ENCODE peak calls at places on chromosomes 12 and 14, in ten cellular contexts. One of them, this sample, is unnamed.

GRCh38 chr12:124754949-124755800 is 108.5 kb downstream of the SCARB1 start:
- DNase-seq in CD8-positive, alpha-beta T cell: no peak
- DNase-seq in heart left ventricle: peak
- DNase-seq in right cardiac atrium: peak
- DNase-seq in CD8-positive, alpha-beta memory T cell: no peak
- DNase-seq in endodermal cell: no peak
- DNase-seq in effector memory CD4-positive, alpha-beta T cell: no peak
- DNase-seq in dorsolateral prefrontal cortex: peak
- DNase-seq in cardiac muscle cell: peak
- DNase-seq in naive thymus-derived CD4-positive, alpha-beta T cell: no peak
- DNase-seq in this sample: peak

GRCh38 chr12:48388938-48389337 is 38.2 kb upstream of the ZNF641 start:
- DNase-seq in CD8-positive, alpha-beta T cell: no peak
- DNase-seq in heart left ventricle: no peak
- DNase-seq in right cardiac atrium: no peak
- DNase-seq in CD8-positive, alpha-beta memory T cell: no peak
- DNase-seq in endodermal cell: no peak
- DNase-seq in effector memory CD4-positive, alpha-beta T cell: no peak
- DNase-seq in dorsolateral prefrontal cortex: no peak
- DNase-seq in cardiac muscle cell: peak
- DNase-seq in naive thymus-derived CD4-positive, alpha-beta T cell: no peak
- DNase-seq in this sample: no peak

GRCh38 chr12:132471011-132471857 is 18.7 kb upstream of the FBRSL1 start:
- DNase-seq in CD8-positive, alpha-beta T cell: no peak
- DNase-seq in heart left ventricle: no peak
- DNase-seq in right cardiac atrium: peak
- DNase-seq in CD8-positive, alpha-beta memory T cell: no peak
- DNase-seq in endodermal cell: no peak
- DNase-seq in effector memory CD4-positive, alpha-beta T cell: no peak
- DNase-seq in dorsolateral prefrontal cortex: no peak
- DNase-seq in cardiac muscle cell: no peak
- DNase-seq in naive thymus-derived CD4-positive, alpha-beta T cell: no peak
- DNase-seq in this sample: no peak

GRCh38 chr12:43208627-43209026 is 343.4 kb downstream of the ADAMTS20 start:
- DNase-seq in CD8-positive, alpha-beta T cell: no peak
- DNase-seq in heart left ventricle: peak
- DNase-seq in right cardiac atrium: no peak
- DNase-seq in CD8-positive, alpha-beta memory T cell: no peak
- DNase-seq in endodermal cell: no peak
- DNase-seq in effector memory CD4-positive, alpha-beta T cell: no peak
- DNase-seq in dorsolateral prefrontal cortex: no peak
- DNase-seq in cardiac muscle cell: no peak
- DNase-seq in naive thymus-derived CD4-positive, alpha-beta T cell: no peak
- DNase-seq in this sample: no peak

GRCh38 chr12:94404854-94405253 is 54.8 kb downstream of the CEP83 start:
- DNase-seq in CD8-positive, alpha-beta T cell: no peak
- DNase-seq in heart left ventricle: no peak
- DNase-seq in right cardiac atrium: no peak
- DNase-seq in CD8-positive, alpha-beta memory T cell: no peak
- DNase-seq in endodermal cell: no peak
- DNase-seq in effector memory CD4-positive, alpha-beta T cell: no peak
- DNase-seq in dorsolateral prefrontal cortex: no peak
- DNase-seq in cardiac muscle cell: no peak
- DNase-seq in naive thymus-derived CD4-positive, alpha-beta T cell: no peak
- DNase-seq in this sample: no peak

GRCh38 chr14:65832431-65833253 is 420.1 kb downstream of the FUT8 start:
- DNase-seq in CD8-positive, alpha-beta T cell: no peak
- DNase-seq in heart left ventricle: no peak
- DNase-seq in right cardiac atrium: no peak
- DNase-seq in CD8-positive, alpha-beta memory T cell: no peak
- DNase-seq in endodermal cell: peak
- DNase-seq in effector memory CD4-positive, alpha-beta T cell: no peak
- DNase-seq in dorsolateral prefrontal cortex: no peak
- DNase-seq in cardiac muscle cell: peak
- DNase-seq in naive thymus-derived CD4-positive, alpha-beta T cell: no peak
- DNase-seq in this sample: no peak

GRCh38 chr12:31832740-31833540 is 104.1 kb upstream of the AMN1 start:
- DNase-seq in CD8-positive, alpha-beta T cell: peak
- DNase-seq in heart left ventricle: peak
- DNase-seq in right cardiac atrium: no peak
- DNase-seq in CD8-positive, alpha-beta memory T cell: peak
- DNase-seq in endodermal cell: no peak
- DNase-seq in effector memory CD4-positive, alpha-beta T cell: peak
- DNase-seq in dorsolateral prefrontal cortex: no peak
- DNase-seq in cardiac muscle cell: no peak
- DNase-seq in naive thymus-derived CD4-positive, alpha-beta T cell: peak
- DNase-seq in this sample: no peak

GRCh38 chr14:21098134-21098891 is at the start of gene ZNF219:
- DNase-seq in CD8-positive, alpha-beta T cell: no peak
- DNase-seq in heart left ventricle: peak
- DNase-seq in right cardiac atrium: peak
- DNase-seq in CD8-positive, alpha-beta memory T cell: peak
- DNase-seq in endodermal cell: peak
- DNase-seq in effector memory CD4-positive, alpha-beta T cell: peak
- DNase-seq in dorsolateral prefrontal cortex: no peak
- DNase-seq in cardiac muscle cell: peak
- DNase-seq in naive thymus-derived CD4-positive, alpha-beta T cell: peak
- DNase-seq in this sample: peak

GRCh38 chr12:84950971-84951546 is 38.5 kb upstream of the SLC6A15 start:
- DNase-seq in CD8-positive, alpha-beta T cell: no peak
- DNase-seq in heart left ventricle: no peak
- DNase-seq in right cardiac atrium: no peak
- DNase-seq in CD8-positive, alpha-beta memory T cell: no peak
- DNase-seq in endodermal cell: no peak
- DNase-seq in effector memory CD4-positive, alpha-beta T cell: no peak
- DNase-seq in dorsolateral prefrontal cortex: no peak
- DNase-seq in cardiac muscle cell: no peak
- DNase-seq in naive thymus-derived CD4-positive, alpha-beta T cell: no peak
- DNase-seq in this sample: no peak

GRCh38 chr12:124747426-124748161 is 116.1 kb downstream of the SCARB1 start:
- DNase-seq in CD8-positive, alpha-beta T cell: no peak
- DNase-seq in heart left ventricle: no peak
- DNase-seq in right cardiac atrium: no peak
- DNase-seq in CD8-positive, alpha-beta memory T cell: no peak
- DNase-seq in endodermal cell: peak
- DNase-seq in effector memory CD4-positive, alpha-beta T cell: no peak
- DNase-seq in dorsolateral prefrontal cortex: no peak
- DNase-seq in cardiac muscle cell: peak
- DNase-seq in naive thymus-derived CD4-positive, alpha-beta T cell: no peak
- DNase-seq in this sample: no peak

GRCh38 chr14:87522575-87522974 is 470.4 kb downstream of the GALC start:
- DNase-seq in CD8-positive, alpha-beta T cell: no peak
- DNase-seq in heart left ventricle: no peak
- DNase-seq in right cardiac atrium: no peak
- DNase-seq in CD8-positive, alpha-beta memory T cell: no peak
- DNase-seq in endodermal cell: peak
- DNase-seq in effector memory CD4-positive, alpha-beta T cell: no peak
- DNase-seq in dorsolateral prefrontal cortex: no peak
- DNase-seq in cardiac muscle cell: no peak
- DNase-seq in naive thymus-derived CD4-positive, alpha-beta T cell: no peak
- DNase-seq in this sample: peak

GRCh38 chr12:55932546-55932919 is 1.6 kb downstream of the DGKA start:
- DNase-seq in CD8-positive, alpha-beta T cell: no peak
- DNase-seq in heart left ventricle: no peak
- DNase-seq in right cardiac atrium: no peak
- DNase-seq in CD8-positive, alpha-beta memory T cell: peak
- DNase-seq in endodermal cell: peak
- DNase-seq in effector memory CD4-positive, alpha-beta T cell: no peak
- DNase-seq in dorsolateral prefrontal cortex: no peak
- DNase-seq in cardiac muscle cell: peak
- DNase-seq in naive thymus-derived CD4-positive, alpha-beta T cell: peak
- DNase-seq in this sample: no peak

GRCh38 chr12:55931780-55932545 is 1.0 kb downstream of the DGKA start:
- DNase-seq in CD8-positive, alpha-beta T cell: no peak
- DNase-seq in heart left ventricle: peak
- DNase-seq in right cardiac atrium: peak
- DNase-seq in CD8-positive, alpha-beta memory T cell: peak
- DNase-seq in endodermal cell: peak
- DNase-seq in effector memory CD4-positive, alpha-beta T cell: no peak
- DNase-seq in dorsolateral prefrontal cortex: peak
- DNase-seq in cardiac muscle cell: peak
- DNase-seq in naive thymus-derived CD4-positive, alpha-beta T cell: no peak
- DNase-seq in this sample: peak

GRCh38 chr12:55930771-55931316 is at the start of gene DGKA:
- DNase-seq in CD8-positive, alpha-beta T cell: peak
- DNase-seq in heart left ventricle: no peak
- DNase-seq in right cardiac atrium: peak
- DNase-seq in CD8-positive, alpha-beta memory T cell: peak
- DNase-seq in endodermal cell: peak
- DNase-seq in effector memory CD4-positive, alpha-beta T cell: no peak
- DNase-seq in dorsolateral prefrontal cortex: no peak
- DNase-seq in cardiac muscle cell: peak
- DNase-seq in naive thymus-derived CD4-positive, alpha-beta T cell: peak
- DNase-seq in this sample: peak

GRCh38 chr12:55933158-55933798 is 2.3 kb downstream of the DGKA start:
- DNase-seq in CD8-positive, alpha-beta T cell: no peak
- DNase-seq in heart left ventricle: no peak
- DNase-seq in right cardiac atrium: no peak
- DNase-seq in CD8-positive, alpha-beta memory T cell: no peak
- DNase-seq in endodermal cell: no peak
- DNase-seq in effector memory CD4-positive, alpha-beta T cell: no peak
- DNase-seq in dorsolateral prefrontal cortex: no peak
- DNase-seq in cardiac muscle cell: no peak
- DNase-seq in naive thymus-derived CD4-positive, alpha-beta T cell: no peak
- DNase-seq in this sample: no peak

GRCh38 chr12:55931317-55931779 is 386 bp downstream of the DGKA start:
- DNase-seq in CD8-positive, alpha-beta T cell: no peak
- DNase-seq in heart left ventricle: no peak
- DNase-seq in right cardiac atrium: no peak
- DNase-seq in CD8-positive, alpha-beta memory T cell: no peak
- DNase-seq in endodermal cell: no peak
- DNase-seq in effector memory CD4-positive, alpha-beta T cell: no peak
- DNase-seq in dorsolateral prefrontal cortex: no peak
- DNase-seq in cardiac muscle cell: no peak
- DNase-seq in naive thymus-derived CD4-positive, alpha-beta T cell: no peak
- DNase-seq in this sample: peak
- H3K27ac ChIP-seq in CD8-positive, alpha-beta T cell: peak
- H3K27ac ChIP-seq in heart left ventricle: peak
- H3K27ac ChIP-seq in right cardiac atrium: peak
- H3K27ac ChIP-seq in CD8-positive, alpha-beta memory T cell: peak
- H3K27ac ChIP-seq in endodermal cell: no peak
- H3K27ac ChIP-seq in effector memory CD4-positive, alpha-beta T cell: peak
- H3K27ac ChIP-seq in dorsolateral prefrontal cortex: peak
- H3K27ac ChIP-seq in cardiac muscle cell: no peak
- H3K27ac ChIP-seq in naive thymus-derived CD4-positive, alpha-beta T cell: peak
- H3K27ac ChIP-seq in this sample: no peak

DNA sequence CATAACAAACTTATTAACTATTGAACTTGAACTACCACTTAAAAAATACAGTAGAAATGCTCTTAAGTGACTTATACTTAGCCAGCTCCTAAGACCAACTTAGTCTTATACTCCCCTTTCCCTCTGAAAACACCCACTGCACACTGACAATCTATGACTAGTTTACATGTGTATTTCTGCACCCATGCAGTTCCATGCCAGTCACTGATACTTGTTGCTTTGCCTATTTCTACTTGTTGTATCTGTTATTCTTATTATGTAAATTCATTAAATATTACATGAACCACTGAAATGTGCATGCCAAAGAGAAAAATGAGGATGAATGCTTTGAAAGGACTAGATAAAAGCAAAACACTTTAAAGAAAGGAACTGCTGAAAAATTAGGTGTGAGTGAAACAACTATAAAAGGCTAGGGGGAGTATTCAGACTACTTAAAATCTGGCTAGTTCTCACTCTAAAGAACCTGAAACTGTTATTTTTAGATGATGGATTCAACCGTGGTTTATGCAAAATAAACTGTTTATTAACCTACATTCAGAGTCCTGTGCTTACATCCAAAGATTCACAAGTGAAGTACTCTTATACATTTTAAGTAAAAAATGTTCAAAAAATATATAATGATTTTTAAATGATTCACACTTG is 74.7 kb downstream of the RPS6KA5 start:
- DNase-seq in CD8-positive, alpha-beta T cell: no peak
- DNase-seq in heart left ventricle: no peak
- DNase-seq in right cardiac atrium: no peak
- DNase-seq in CD8-positive, alpha-beta memory T cell: no peak
- DNase-seq in endodermal cell: no peak
- DNase-seq in effector memory CD4-positive, alpha-beta T cell: no peak
- DNase-seq in dorsolateral prefrontal cortex: no peak
- DNase-seq in cardiac muscle cell: no peak
- DNase-seq in naive thymus-derived CD4-positive, alpha-beta T cell: no peak
- DNase-seq in this sample: no peak
- H3K27ac ChIP-seq in CD8-positive, alpha-beta T cell: no peak
- H3K27ac ChIP-seq in heart left ventricle: no peak
- H3K27ac ChIP-seq in right cardiac atrium: no peak
- H3K27ac ChIP-seq in CD8-positive, alpha-beta memory T cell: no peak
- H3K27ac ChIP-seq in endodermal cell: no peak
- H3K27ac ChIP-seq in effector memory CD4-positive, alpha-beta T cell: no peak
- H3K27ac ChIP-seq in dorsolateral prefrontal cortex: no peak
- H3K27ac ChIP-seq in cardiac muscle cell: no peak
- H3K27ac ChIP-seq in naive thymus-derived CD4-positive, alpha-beta T cell: no peak
- H3K27ac ChIP-seq in this sample: no peak

GRCh38 chr12:70609203-70609602 is 28.0 kb downstream of the PTPRB start:
- DNase-seq in CD8-positive, alpha-beta T cell: no peak
- DNase-seq in heart left ventricle: no peak
- DNase-seq in right cardiac atrium: no peak
- DNase-seq in CD8-positive, alpha-beta memory T cell: no peak
- DNase-seq in endodermal cell: peak
- DNase-seq in effector memory CD4-positive, alpha-beta T cell: no peak
- DNase-seq in dorsolateral prefrontal cortex: no peak
- DNase-seq in cardiac muscle cell: no peak
- DNase-seq in naive thymus-derived CD4-positive, alpha-beta T cell: no peak
- DNase-seq in this sample: no peak
- H3K27ac ChIP-seq in CD8-positive, alpha-beta T cell: no peak
- H3K27ac ChIP-seq in heart left ventricle: peak
- H3K27ac ChIP-seq in right cardiac atrium: peak
- H3K27ac ChIP-seq in CD8-positive, alpha-beta memory T cell: no peak
- H3K27ac ChIP-seq in endodermal cell: no peak
- H3K27ac ChIP-seq in effector memory CD4-positive, alpha-beta T cell: no peak
- H3K27ac ChIP-seq in dorsolateral prefrontal cortex: no peak
- H3K27ac ChIP-seq in cardiac muscle cell: no peak
- H3K27ac ChIP-seq in naive thymus-derived CD4-positive, alpha-beta T cell: no peak
- H3K27ac ChIP-seq in this sample: no peak

GRCh38 chr12:49655595-49656236 is 32.4 kb downstream of the PRPF40B start:
- DNase-seq in CD8-positive, alpha-beta T cell: no peak
- DNase-seq in heart left ventricle: peak
- DNase-seq in right cardiac atrium: no peak
- DNase-seq in CD8-positive, alpha-beta memory T cell: no peak
- DNase-seq in endodermal cell: no peak
- DNase-seq in effector memory CD4-positive, alpha-beta T cell: no peak
- DNase-seq in dorsolateral prefrontal cortex: no peak
- DNase-seq in cardiac muscle cell: no peak
- DNase-seq in naive thymus-derived CD4-positive, alpha-beta T cell: no peak
- DNase-seq in this sample: no peak
- H3K27ac ChIP-seq in CD8-positive, alpha-beta T cell: no peak
- H3K27ac ChIP-seq in heart left ventricle: peak
- H3K27ac ChIP-seq in right cardiac atrium: peak
- H3K27ac ChIP-seq in CD8-positive, alpha-beta memory T cell: no peak
- H3K27ac ChIP-seq in endodermal cell: no peak
- H3K27ac ChIP-seq in effector memory CD4-positive, alpha-beta T cell: no peak
- H3K27ac ChIP-seq in dorsolateral prefrontal cortex: no peak
- H3K27ac ChIP-seq in cardiac muscle cell: no peak
- H3K27ac ChIP-seq in naive thymus-derived CD4-positive, alpha-beta T cell: peak
- H3K27ac ChIP-seq in this sample: no peak

This sample was measured in SJCRH30.